ENCODE peak calls at places on chromosomes 4 and X, in five cellular contexts. One of them, this sample, is unnamed.

GRCh38 chr4:109046549-109047171 is 255.8 kb downstream of the COL25A1 start:
- DNase-seq in body of pancreas: no peak
- DNase-seq in CD4-positive, alpha-beta memory T cell: no peak
- DNase-seq in left lung: no peak
- DNase-seq in aorta: no peak
- DNase-seq in this sample: no peak

GRCh38 chr4:98226396-98226795 is 34.8 kb upstream of the RAP1GDS1 start:
- DNase-seq in body of pancreas: peak; percentile 21
- DNase-seq in CD4-positive, alpha-beta memory T cell: no peak
- DNase-seq in left lung: no peak
- DNase-seq in aorta: no peak
- DNase-seq in this sample: no peak

GRCh38 chrX:107450823-107451509 is 1.5 kb downstream of the FRMPD3 start:
- DNase-seq in body of pancreas: no peak
- DNase-seq in CD4-positive, alpha-beta memory T cell: no peak
- DNase-seq in left lung: no peak
- DNase-seq in aorta: no peak
- DNase-seq in this sample: no peak

GRCh38 chrX:134658421-134658896 is at the start of gene PLAC1:
- DNase-seq in body of pancreas: no peak
- DNase-seq in CD4-positive, alpha-beta memory T cell: no peak
- DNase-seq in left lung: no peak
- DNase-seq in aorta: no peak
- DNase-seq in this sample: no peak

GRCh38 chrX:40202456-40202855 is 104.7 kb upstream of the BCOR start:
- DNase-seq in body of pancreas: no peak
- DNase-seq in CD4-positive, alpha-beta memory T cell: peak; percentile 13
- DNase-seq in left lung: no peak
- DNase-seq in aorta: no peak
- DNase-seq in this sample: no peak

GRCh38 chr4:21885770-21886169 is 62.8 kb downstream of the KCNIP4 start:
- DNase-seq in body of pancreas: no peak
- DNase-seq in CD4-positive, alpha-beta memory T cell: no peak
- DNase-seq in left lung: no peak
- DNase-seq in aorta: no peak
- DNase-seq in this sample: no peak

GRCh38 chr4:48483006-48483776 is at the start of gene SLC10A4:
- DNase-seq in body of pancreas: no peak
- DNase-seq in CD4-positive, alpha-beta memory T cell: no peak
- DNase-seq in left lung: peak; percentile 76
- DNase-seq in aorta: no peak
- DNase-seq in this sample: no peak

GRCh38 chr4:42262701-42263490 is 110.4 kb upstream of the BEND4 start:
- DNase-seq in body of pancreas: no peak
- DNase-seq in CD4-positive, alpha-beta memory T cell: no peak
- DNase-seq in left lung: no peak
- DNase-seq in aorta: no peak
- DNase-seq in this sample: no peak

GRCh38 chr4:186137193-186137792 is 32.8 kb downstream of the FAM149A start:
- DNase-seq in body of pancreas: no peak
- DNase-seq in CD4-positive, alpha-beta memory T cell: no peak
- DNase-seq in left lung: no peak
- DNase-seq in aorta: no peak
- DNase-seq in this sample: no peak

GRCh38 chrX:49901068-49901467 is 21.3 kb upstream of the CLCN5 start:
- DNase-seq in body of pancreas: no peak
- DNase-seq in CD4-positive, alpha-beta memory T cell: no peak
- DNase-seq in left lung: no peak
- DNase-seq in aorta: no peak
- DNase-seq in this sample: no peak

GRCh38 chrX:19625612-19626011 is 110.3 kb upstream of the MAP3K15 start:
- DNase-seq in body of pancreas: no peak
- DNase-seq in CD4-positive, alpha-beta memory T cell: peak; percentile 29
- DNase-seq in left lung: no peak
- DNase-seq in aorta: no peak
- DNase-seq in this sample: no peak

GRCh38 chrX:70096052-70096451 is 33.8 kb downstream of the OTUD6A start:
- DNase-seq in body of pancreas: no peak
- DNase-seq in CD4-positive, alpha-beta memory T cell: no peak
- DNase-seq in left lung: no peak
- DNase-seq in aorta: no peak
- DNase-seq in this sample: no peak

GRCh38 chrX:24515447-24515846 is 50.4 kb downstream of the PDK3 start:
- DNase-seq in body of pancreas: no peak
- DNase-seq in CD4-positive, alpha-beta memory T cell: no peak
- DNase-seq in left lung: no peak
- DNase-seq in aorta: no peak
- DNase-seq in this sample: no peak

GRCh38 chrX:15214614-15215013 is 55.3 kb downstream of the ASB9 start:
- DNase-seq in body of pancreas: no peak
- DNase-seq in CD4-positive, alpha-beta memory T cell: no peak
- DNase-seq in left lung: no peak
- DNase-seq in aorta: no peak
- DNase-seq in this sample: no peak

GRCh38 chr4:83604315-83604714 is 68.4 kb downstream of the GPAT3 start:
- DNase-seq in body of pancreas: no peak
- DNase-seq in CD4-positive, alpha-beta memory T cell: no peak
- DNase-seq in left lung: no peak
- DNase-seq in aorta: no peak
- DNase-seq in this sample: no peak

GRCh38 chrX:98207947-98208346 is 1324.2 kb downstream of the RPA4 start:
- DNase-seq in body of pancreas: no peak
- DNase-seq in CD4-positive, alpha-beta memory T cell: no peak
- DNase-seq in left lung: no peak
- DNase-seq in aorta: no peak
- DNase-seq in this sample: no peak

GRCh38 chr4:688695-689497 is at the start of gene SLC49A3:
- DNase-seq in body of pancreas: no peak
- DNase-seq in CD4-positive, alpha-beta memory T cell: no peak
- DNase-seq in left lung: peak; percentile 86
- DNase-seq in aorta: peak; percentile 70
- DNase-seq in this sample: no peak

GRCh38 chrX:66233206-66233605 is 69.2 kb downstream of the HEPH start:
- DNase-seq in body of pancreas: no peak
- DNase-seq in CD4-positive, alpha-beta memory T cell: no peak
- DNase-seq in left lung: no peak
- DNase-seq in aorta: no peak
- DNase-seq in this sample: no peak

GRCh38 chrX:154505726-154506125 is 10.3 kb downstream of the FAM3A start:
- DNase-seq in body of pancreas: no peak
- DNase-seq in CD4-positive, alpha-beta memory T cell: no peak
- DNase-seq in left lung: no peak
- DNase-seq in aorta: no peak
- DNase-seq in this sample: no peak

GRCh38 chrX:18828832-18829404 is 121.5 kb downstream of the PPEF1 start:
- DNase-seq in body of pancreas: no peak
- DNase-seq in CD4-positive, alpha-beta memory T cell: no peak
- DNase-seq in left lung: no peak
- DNase-seq in aorta: no peak
- DNase-seq in this sample: no peak

GRCh38 chr4:53582194-53582593 is 9.1 kb downstream of the LNX1 start:
- DNase-seq in body of pancreas: no peak
- DNase-seq in CD4-positive, alpha-beta memory T cell: no peak
- DNase-seq in left lung: no peak
- DNase-seq in aorta: no peak
- DNase-seq in this sample: no peak

GRCh38 chr4:57078685-57079521 is 31.3 kb downstream of the IGFBP7 start:
- DNase-seq in body of pancreas: peak; percentile 60
- DNase-seq in CD4-positive, alpha-beta memory T cell: no peak
- DNase-seq in left lung: no peak
- DNase-seq in aorta: no peak
- DNase-seq in this sample: peak; percentile 91

GRCh38 chrX:110741213-110741796 is 54.3 kb downstream of the CHRDL1 start:
- DNase-seq in body of pancreas: no peak
- DNase-seq in CD4-positive, alpha-beta memory T cell: no peak
- DNase-seq in left lung: no peak
- DNase-seq in aorta: no peak
- DNase-seq in this sample: peak; percentile 35

GRCh38 chrX:72609313-72609712 is 36.7 kb upstream of the HDAC8 start:
- DNase-seq in body of pancreas: no peak
- DNase-seq in CD4-positive, alpha-beta memory T cell: no peak
- DNase-seq in left lung: no peak
- DNase-seq in aorta: no peak
- DNase-seq in this sample: no peak

GRCh38 chr4:128856246-128856645 is 46.7 kb downstream of the JADE1 start:
- DNase-seq in body of pancreas: no peak
- DNase-seq in CD4-positive, alpha-beta memory T cell: no peak
- DNase-seq in left lung: no peak
- DNase-seq in aorta: no peak
- DNase-seq in this sample: no peak

GRCh38 chr4:128855656-128856055 is 46.2 kb downstream of the JADE1 start:
- DNase-seq in body of pancreas: no peak
- DNase-seq in CD4-positive, alpha-beta memory T cell: no peak
- DNase-seq in left lung: no peak
- DNase-seq in aorta: no peak
- DNase-seq in this sample: no peak

GRCh38 chr4:128850252-128850651 is 40.8 kb downstream of the JADE1 start:
- DNase-seq in body of pancreas: no peak
- DNase-seq in CD4-positive, alpha-beta memory T cell: no peak
- DNase-seq in left lung: no peak
- DNase-seq in aorta: no peak
- DNase-seq in this sample: no peak

GRCh38 chr4:128853741-128854140 is 44.2 kb downstream of the JADE1 start:
- DNase-seq in body of pancreas: no peak
- DNase-seq in CD4-positive, alpha-beta memory T cell: no peak
- DNase-seq in left lung: no peak
- DNase-seq in aorta: no peak
- DNase-seq in this sample: no peak

DNA sequence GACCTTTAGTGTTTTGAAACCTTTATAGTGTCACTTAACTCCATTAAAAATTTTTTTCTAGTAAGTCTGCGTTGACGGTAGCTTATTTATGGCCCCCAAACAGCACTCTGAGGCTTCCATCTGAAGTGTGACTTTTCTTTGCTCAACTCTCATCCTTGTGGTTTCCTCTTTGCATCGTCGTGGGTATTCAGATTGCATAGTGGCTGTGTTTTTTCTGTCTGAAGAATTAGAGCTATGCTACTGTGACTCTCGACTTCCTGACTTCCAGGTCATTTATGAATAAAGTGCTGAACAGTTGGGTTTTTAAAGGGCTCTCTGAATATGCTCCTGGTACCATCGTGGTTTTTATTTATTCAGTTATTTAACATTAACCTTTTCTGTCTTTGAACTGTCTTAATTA is 44.9 kb downstream of the JADE1 start:
- DNase-seq in body of pancreas: no peak
- DNase-seq in CD4-positive, alpha-beta memory T cell: peak; percentile 36
- DNase-seq in left lung: no peak
- DNase-seq in aorta: no peak
- DNase-seq in this sample: no peak
- H3K36me3 ChIP-seq in body of pancreas: peaks cover 30% of the 10 kb centered on the region
- H3K36me3 ChIP-seq in CD4-positive, alpha-beta memory T cell: peaks cover 63% of the 10 kb centered on the region
- H3K36me3 ChIP-seq in left lung: no peaks in the 10 kb centered on the region
- H3K36me3 ChIP-seq in aorta: peaks cover 1% of the 10 kb centered on the region
- H3K36me3 ChIP-seq in this sample: peaks cover 7% of the 10 kb centered on the region

GRCh38 chr4:60891947-60892346 is 308.2 kb upstream of the ADGRL3 start:
- DNase-seq in body of pancreas: no peak
- DNase-seq in CD4-positive, alpha-beta memory T cell: no peak
- DNase-seq in left lung: no peak
- DNase-seq in aorta: no peak
- DNase-seq in this sample: no peak
- H3K36me3 ChIP-seq in body of pancreas: no peaks in the 10 kb centered on the region
- H3K36me3 ChIP-seq in CD4-positive, alpha-beta memory T cell: no peaks in the 10 kb centered on the region
- H3K36me3 ChIP-seq in left lung: no peaks in the 10 kb centered on the region
- H3K36me3 ChIP-seq in aorta: no peaks in the 10 kb centered on the region
- H3K36me3 ChIP-seq in this sample: no peaks in the 10 kb centered on the region

GRCh38 chr4:17580969-17581368 is 4.0 kb downstream of the LAP3 start:
- DNase-seq in body of pancreas: no peak
- DNase-seq in CD4-positive, alpha-beta memory T cell: no peak
- DNase-seq in left lung: no peak
- DNase-seq in aorta: no peak
- DNase-seq in this sample: no peak
- H3K36me3 ChIP-seq in body of pancreas: peaks cover 9% of the 10 kb centered on the region
- H3K36me3 ChIP-seq in CD4-positive, alpha-beta memory T cell: peaks cover 41% of the 10 kb centered on the region
- H3K36me3 ChIP-seq in left lung: no peaks in the 10 kb centered on the region
- H3K36me3 ChIP-seq in aorta: peaks cover 10% of the 10 kb centered on the region
- H3K36me3 ChIP-seq in this sample: peaks cover 2% of the 10 kb centered on the region

GRCh38 chr4:66691101-66691500 is 854.2 kb downstream of the CENPC start:
- DNase-seq in body of pancreas: no peak
- DNase-seq in CD4-positive, alpha-beta memory T cell: no peak
- DNase-seq in left lung: no peak
- DNase-seq in aorta: no peak
- DNase-seq in this sample: no peak

GRCh38 chr4:66693694-66694093 is 851.6 kb downstream of the CENPC start:
- DNase-seq in body of pancreas: no peak
- DNase-seq in CD4-positive, alpha-beta memory T cell: no peak
- DNase-seq in left lung: no peak
- DNase-seq in aorta: no peak
- DNase-seq in this sample: no peak

GRCh38 chr4:66694716-66695115 is 850.6 kb downstream of the CENPC start:
- DNase-seq in body of pancreas: peak; percentile 37
- DNase-seq in CD4-positive, alpha-beta memory T cell: no peak
- DNase-seq in left lung: no peak
- DNase-seq in aorta: no peak
- DNase-seq in this sample: no peak
- H3K36me3 ChIP-seq in body of pancreas: no peaks in the 10 kb centered on the region
- H3K36me3 ChIP-seq in CD4-positive, alpha-beta memory T cell: no peaks in the 10 kb centered on the region
- H3K36me3 ChIP-seq in left lung: no peaks in the 10 kb centered on the region
- H3K36me3 ChIP-seq in aorta: no peaks in the 10 kb centered on the region
- H3K36me3 ChIP-seq in this sample: no peaks in the 10 kb centered on the region

This sample was measured in kidney epithelial cell.